ENCODE peak calls at places on chromosome 1, in eight cellular contexts. U, R, V, E, A, S, M and Q are unnamed samples.

GRCh38 chr1:65148548-65149390 is 766 bp downstream of the AK4 start:
- DNase-seq in S (peak; percentile 61), A (peak; percentile 71), M (peak; percentile 47), U (peak; percentile 55), R (peak; percentile 62), V (peak; percentile 38), E (peak; percentile 49), Q (no peak)

GRCh38 chr1:9105336-9105867 is 23.5 kb downstream of the GPR157 start:
- DNase-seq in V (no peak), U (peak; percentile 29), E (no peak), A (no peak), S (no peak), R (no peak), M (no peak), Q (no peak)

GRCh38 chr1:150546294-150546937 is 2.8 kb upstream of the ADAMTSL4 start:
- DNase-seq in V (no peak), E (no peak), M (no peak), R (no peak), S (no peak), U (no peak), A (no peak), Q (no peak)

GRCh38 chr1:3352084-3352951 is 102.1 kb upstream of the ARHGEF16 start:
- DNase-seq in E (peak; percentile 89), V (no peak), S (peak; percentile 94), M (peak; percentile 79), A (peak; percentile 77), U (peak; percentile 84), R (peak; percentile 65), Q (no peak)

GRCh38 chr1:153525088-153525713 is 10.6 kb downstream of the S100A6 start:
- DNase-seq in M (peak; percentile 62), E (peak; percentile 49), A (no peak), S (no peak), U (no peak), R (peak; percentile 97), V (no peak), Q (no peak)

GRCh38 chr1:11806307-11806936 is 431 bp downstream of the CLCN6 start:
- DNase-seq in A (no peak), E (no peak), V (peak; percentile 21), S (no peak), M (no peak), U (no peak), R (no peak), Q (no peak)

GRCh38 chr1:32056598-32056997 is 16.1 kb upstream of the TMEM39B start:
- DNase-seq in V (no peak), S (no peak), M (no peak), A (no peak), U (no peak), E (no peak), R (no peak), Q (no peak)

GRCh38 chr1:193558491-193559028 is 372.1 kb upstream of the B3GALT2 start:
- DNase-seq in V (peak; percentile 5), R (no peak), E (peak; percentile 96), M (no peak), U (no peak), A (no peak), S (no peak), Q (no peak)

GRCh38 chr1:40120128-40120527 is 23.1 kb upstream of the PPT1 start:
- DNase-seq in S (no peak), A (no peak), E (no peak), R (no peak), V (no peak), U (no peak), M (no peak), Q (no peak)

GRCh38 chr1:26285366-26286063 is 5.6 kb downstream of the SH3BGRL3 start:
- DNase-seq in M (no peak), V (peak; percentile 56), E (no peak), A (peak; percentile 52), R (peak; percentile 78), U (no peak), S (peak; percentile 82), Q (no peak)

GRCh38 chr1:9842781-9843575 is 19.2 kb upstream of the CLSTN1 start:
- DNase-seq in A (no peak), M (no peak), S (no peak), U (peak; percentile 38), V (no peak), R (no peak), E (peak; percentile 13), Q (no peak)

GRCh38 chr1:117639741-117640140 is 33.9 kb downstream of the TENT5C start:
- DNase-seq in M (no peak), U (no peak), E (no peak), V (no peak), A (no peak), S (no peak), R (no peak), Q (no peak)

GRCh38 chr1:54354899-54355298 is 51.3 kb downstream of the SSBP3 start:
- DNase-seq in M (no peak), U (no peak), A (no peak), S (peak; percentile 70), V (no peak), R (no peak), E (no peak), Q (no peak)

GRCh38 chr1:155463865-155464264 is 98.7 kb downstream of the ASH1L start:
- DNase-seq in A (no peak), U (no peak), S (no peak), M (no peak), E (peak; percentile 82), R (no peak), V (no peak), Q (no peak)

GRCh38 chr1:64404202-64404601 is 65.7 kb upstream of the CACHD1 start:
- DNase-seq in V (no peak), M (no peak), A (no peak), U (no peak), E (no peak), R (no peak), S (no peak), Q (no peak)

GRCh38 chr1:171883844-171884243 is 42.5 kb downstream of the DNM3 start:
- DNase-seq in E (no peak), V (no peak), M (no peak), R (no peak), U (no peak), S (no peak), A (no peak), Q (no peak)

GRCh38 chr1:21511579-21512522 is 2.6 kb downstream of the ALPL start:
- DNase-seq in A (no peak), U (peak; percentile 70), S (no peak), M (no peak), E (peak; percentile 97), R (no peak), V (no peak), Q (no peak)

GRCh38 chr1:86648255-86648654 is 56.1 kb upstream of the SH3GLB1 start:
- DNase-seq in S (no peak), E (peak; percentile 75), R (no peak), V (no peak), M (no peak), U (no peak), A (no peak), Q (peak; percentile 3)

GRCh38 chr1:46555826-46556619 is 4.6 kb upstream of the KNCN start:
- DNase-seq in R (no peak), V (no peak), A (no peak), E (no peak), S (no peak), M (no peak), U (no peak), Q (no peak)

GRCh38 chr1:58244872-58245271 is 301.7 kb downstream of the OMA1 start:
- DNase-seq in S (no peak), R (no peak), V (no peak), E (no peak), M (no peak), U (no peak), A (peak; percentile 52), Q (no peak)

GRCh38 chr1:4825841-4826450 is 171.5 kb downstream of the AJAP1 start:
- DNase-seq in M (no peak), V (peak; percentile 10), S (peak; percentile 64), U (no peak), E (no peak), A (peak; percentile 23), R (peak; percentile 39), Q (peak; percentile 3)

DNA sequence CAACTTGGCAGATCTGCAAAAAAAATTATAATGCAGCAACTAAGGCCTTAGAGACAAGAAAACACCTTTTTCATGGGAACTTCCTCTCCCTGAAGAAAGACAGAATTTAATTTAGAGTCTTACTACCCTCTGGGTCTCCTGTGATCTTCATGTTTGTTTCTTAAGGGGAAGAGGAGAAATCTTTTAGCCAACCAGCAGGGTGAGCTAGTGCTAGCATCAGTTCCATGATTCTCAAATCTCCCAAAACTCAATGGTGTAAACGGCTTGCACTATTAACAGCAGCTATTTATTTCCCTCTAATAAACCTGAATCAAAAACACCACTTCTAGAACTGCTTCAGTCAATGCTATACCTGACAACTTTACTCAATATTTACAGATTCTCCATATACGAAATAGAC is 3.8 kb downstream of the ZNF644 start:
- DNase-seq in R (no peak), E (no peak), S (no peak), U (no peak), M (no peak), A (no peak), V (no peak), Q (no peak)
- TF ChIP-seq CTCF in R (peak; percentile 28), E (peak; percentile 23), S (peak; percentile 31), U (no peak), M (peak; percentile 26), A (peak; percentile 46), V (peak; percentile 32), Q (peak; percentile 47)

DNA sequence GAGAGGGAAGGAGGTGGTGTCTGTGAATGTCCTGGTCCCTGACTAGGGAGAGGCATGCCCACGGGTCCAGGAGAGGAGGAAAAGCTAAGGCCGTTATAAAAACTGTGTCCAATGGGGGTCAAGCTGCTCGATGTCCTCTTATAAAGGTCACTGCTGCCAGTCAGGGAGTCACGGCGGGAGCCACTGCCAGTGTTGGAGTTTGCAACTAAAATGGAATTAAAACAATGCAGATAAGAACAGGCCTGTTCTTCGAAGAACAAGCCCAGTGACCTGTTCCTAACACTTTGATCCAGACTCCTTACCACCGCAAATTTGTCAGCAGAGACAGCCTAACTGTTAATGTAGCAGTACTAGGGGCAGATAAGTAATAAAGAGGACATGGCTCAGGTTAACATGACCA is 56.1 kb upstream of the SDC3 start:
- DNase-seq in V (no peak), A (peak; percentile 88), S (no peak), M (no peak), R (no peak), E (no peak), U (no peak), Q (no peak)
- H3K4me3 ChIP-seq in V (no peak overlapping the region), A (no peak overlapping the region), S (no peak overlapping the region), M (no peak overlapping the region), R (no peak overlapping the region), E (no peak overlapping the region), U (no peak overlapping the region), Q (no peak overlapping the region)

DNA sequence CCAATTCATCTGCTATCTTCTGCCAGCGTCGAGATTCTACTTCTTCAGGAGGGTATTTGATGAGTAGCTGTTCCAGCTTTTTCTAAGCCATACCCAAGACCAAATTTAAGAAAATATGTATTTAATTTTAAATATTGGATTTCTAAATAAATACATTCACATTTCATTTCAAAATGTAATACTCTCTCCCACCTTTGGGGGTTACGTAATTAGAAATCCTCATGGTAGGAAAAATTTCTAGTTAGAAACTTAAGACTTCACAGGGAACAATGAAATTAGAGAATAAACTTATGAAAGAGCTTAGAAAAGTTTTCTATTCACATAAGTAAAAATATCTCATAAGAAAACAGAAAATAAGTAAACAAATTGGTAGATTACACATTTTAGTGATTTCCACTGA is 102.9 kb downstream of the ZZZ3 start:
- DNase-seq in R (no peak), S (no peak), V (no peak), E (no peak), M (no peak), U (no peak), A (no peak), Q (no peak)
- TF ChIP-seq CTCF in R (no peak), S (no peak), V (no peak), E (no peak), M (no peak), U (no peak), A (no peak), Q (no peak)

GRCh38 chr1:112409416-112409815 is 13.4 kb downstream of the CTTNBP2NL start:
- DNase-seq in S (no peak), A (no peak), U (no peak), M (no peak), R (no peak), E (no peak), V (no peak), Q (no peak)
- H3K4me3 ChIP-seq in S (no peak overlapping the region), A (no peak overlapping the region), U (no peak overlapping the region), M (no peak overlapping the region), R (no peak overlapping the region), E (no peak overlapping the region), V (no peak overlapping the region), Q (no peak overlapping the region)